ENCODE peak calls at places on chromosomes 11 and 22, in six cellular contexts. F, I, U, P, D and Y are unnamed samples.

GRCh38 chr11:3853935-3854659 is 1.4 kb upstream of the STIM1 start:
- DNase-seq in I (peak), U (peak), D (no peak), F (peak), P (no peak), Y (peak)

GRCh38 chr11:75582935-75583709 is 21.1 kb downstream of the SERPINH1 start:
- DNase-seq in U (peak), P (peak), D (peak), F (peak), I (peak), Y (peak)

GRCh38 chr11:134512791-134513538 is 100.9 kb upstream of the B3GAT1 start:
- DNase-seq in F (no peak), D (no peak), I (no peak), P (no peak), U (no peak), Y (no peak)

GRCh38 chr11:12163181-12163841 is 52.9 kb downstream of the MICAL2 start:
- DNase-seq in F (peak), U (peak), I (peak), P (peak), D (peak), Y (no peak)

GRCh38 chr11:134074346-134074745 is 5.5 kb downstream of the JAM3 start:
- DNase-seq in F (no peak), U (no peak), I (no peak), D (no peak), P (no peak), Y (no peak)

GRCh38 chr11:2459016-2459725 is 14.4 kb downstream of the KCNQ1 start:
- DNase-seq in U (no peak), F (peak), D (no peak), P (no peak), I (no peak), Y (no peak)

GRCh38 chr11:14764899-14765527 is 121.4 kb downstream of the PDE3B start:
- DNase-seq in F (no peak), U (no peak), D (no peak), I (no peak), P (peak), Y (no peak)

GRCh38 chr11:63673579-63673978 is 2.4 kb upstream of the ATL3 start:
- DNase-seq in F (no peak), D (no peak), U (no peak), P (no peak), I (no peak), Y (no peak)

GRCh38 chr11:121129362-121130340 is 28.6 kb downstream of the TECTA start:
- DNase-seq in I (no peak), P (no peak), U (no peak), D (peak), F (no peak), Y (no peak)

GRCh38 chr11:78203184-78203583 is 14.5 kb downstream of the USP35 start:
- DNase-seq in U (no peak), P (no peak), I (no peak), F (no peak), D (no peak), Y (no peak)

GRCh38 chr11:17256512-17256911 is 20.0 kb upstream of the NUCB2 start:
- DNase-seq in P (no peak), U (no peak), I (peak), F (no peak), D (no peak), Y (no peak)

GRCh38 chr22:33034753-33035152 is 23.4 kb downstream of the SYN3 start:
- DNase-seq in F (no peak), D (no peak), I (no peak), U (no peak), P (no peak), Y (no peak)

GRCh38 chr11:132064987-132065620 is 694.7 kb downstream of the NTM start:
- DNase-seq in P (peak), F (no peak), I (peak), D (no peak), U (no peak), Y (no peak)

GRCh38 chr11:101996106-101996505 is 51.1 kb upstream of the CFAP300 start:
- DNase-seq in F (no peak), P (no peak), D (no peak), I (no peak), U (no peak), Y (no peak)

GRCh38 chr22:22877523-22878210 is 9.9 kb upstream of the IGLL5 start:
- DNase-seq in P (no peak), F (peak), I (peak), D (peak), U (peak), Y (peak)

GRCh38 chr11:71169328-71169727 is 83.0 kb downstream of the SHANK2 start:
- DNase-seq in U (no peak), F (no peak), D (no peak), I (no peak), P (no peak), Y (no peak)

GRCh38 chr11:1762537-1763302 is 1.0 kb downstream of the CTSD start:
- DNase-seq in P (no peak), D (no peak), I (peak), F (peak), U (peak), Y (peak)

GRCh38 chr22:49970528-49971231 is 10.1 kb downstream of the PIM3 start:
- DNase-seq in P (no peak), I (peak), U (peak), F (peak), D (peak), Y (peak)

GRCh38 chr11:1889941-1890855 is 1.5 kb downstream of the PRR33 start:
- DNase-seq in U (no peak), F (no peak), P (no peak), D (no peak), I (no peak), Y (no peak)

GRCh38 chr11:36500315-36500721 is 9.8 kb downstream of the TRAF6 start:
- DNase-seq in P (peak), D (peak), I (peak), F (no peak), U (peak), Y (no peak)

GRCh38 chr22:49469896-49470740 is 357.6 kb downstream of the BRD1 start:
- DNase-seq in F (no peak), D (peak), I (no peak), U (no peak), P (no peak), Y (no peak)

GRCh38 chr11:118619444-118620205 is 12.2 kb downstream of the PHLDB1 start:
- DNase-seq in D (no peak), P (peak), I (peak), U (peak), F (peak), Y (peak)

GRCh38 chr11:44589301-44589700 is 23.8 kb downstream of the CD82 start:
- DNase-seq in I (no peak), U (no peak), D (no peak), F (no peak), P (peak), Y (no peak)

GRCh38 chr11:82682003-82682751 is 51.5 kb downstream of the FAM181B start:
- DNase-seq in I (peak), D (peak), F (no peak), U (peak), P (peak), Y (no peak)

DNA sequence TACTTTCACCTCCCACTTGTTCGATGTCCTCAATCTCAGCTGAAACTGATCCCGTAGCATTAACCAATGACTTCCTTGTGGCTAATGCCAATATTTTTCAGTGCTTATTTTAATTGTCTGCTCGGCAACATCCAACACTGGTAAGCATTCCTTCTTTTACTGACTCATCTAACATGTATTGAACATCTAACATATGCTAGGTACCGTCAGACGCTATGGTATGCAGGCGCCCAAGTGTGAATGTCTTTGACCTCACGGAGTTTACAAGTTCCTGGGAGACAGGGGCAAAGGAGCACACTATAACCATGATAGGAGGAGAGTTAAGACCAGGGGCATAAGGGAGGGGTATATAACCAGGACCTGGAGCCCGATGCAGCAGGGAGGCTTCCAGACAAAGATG is 1.7 kb downstream of the BRMS1 start:
- DNase-seq in U (no peak), P (no peak), I (no peak), D (no peak), F (no peak), Y (peak)
- H3K4me3 ChIP-seq in U (no peak), P (no peak), I (no peak), D (no peak), F (no peak), Y (no peak)

GRCh38 chr22:47152938-47153337 is 390.5 kb downstream of the TBC1D22A start:
- DNase-seq in P (no peak), U (no peak), I (no peak), F (no peak), D (no peak), Y (no peak)

GRCh38 chr22:47155131-47155885 is 392.9 kb downstream of the TBC1D22A start:
- DNase-seq in U (no peak), D (no peak), I (no peak), P (no peak), F (no peak), Y (no peak)

GRCh38 chr22:47152236-47152635 is 389.8 kb downstream of the TBC1D22A start:
- DNase-seq in I (no peak), U (no peak), P (no peak), F (no peak), D (no peak), Y (no peak)

GRCh38 chr22:47154621-47155081 is 392.2 kb downstream of the TBC1D22A start:
- DNase-seq in P (peak), D (no peak), F (peak), I (peak), U (peak), Y (peak)

GRCh38 chr22:47153854-47154542 is 391.5 kb downstream of the TBC1D22A start:
- DNase-seq in D (no peak), I (no peak), U (no peak), F (no peak), P (no peak), Y (no peak)
- H3K4me3 ChIP-seq in D (no peak), I (no peak), U (peak), F (no peak), P (peak), Y (peak)

GRCh38 chr22:42272431-42273004 is 2.1 kb upstream of the TCF20 start:
- DNase-seq in I (no peak), D (no peak), F (no peak), P (no peak), U (no peak), Y (no peak)
- H3K4me3 ChIP-seq in I (no peak), D (no peak), F (no peak), P (no peak), U (no peak), Y (no peak)

DNA sequence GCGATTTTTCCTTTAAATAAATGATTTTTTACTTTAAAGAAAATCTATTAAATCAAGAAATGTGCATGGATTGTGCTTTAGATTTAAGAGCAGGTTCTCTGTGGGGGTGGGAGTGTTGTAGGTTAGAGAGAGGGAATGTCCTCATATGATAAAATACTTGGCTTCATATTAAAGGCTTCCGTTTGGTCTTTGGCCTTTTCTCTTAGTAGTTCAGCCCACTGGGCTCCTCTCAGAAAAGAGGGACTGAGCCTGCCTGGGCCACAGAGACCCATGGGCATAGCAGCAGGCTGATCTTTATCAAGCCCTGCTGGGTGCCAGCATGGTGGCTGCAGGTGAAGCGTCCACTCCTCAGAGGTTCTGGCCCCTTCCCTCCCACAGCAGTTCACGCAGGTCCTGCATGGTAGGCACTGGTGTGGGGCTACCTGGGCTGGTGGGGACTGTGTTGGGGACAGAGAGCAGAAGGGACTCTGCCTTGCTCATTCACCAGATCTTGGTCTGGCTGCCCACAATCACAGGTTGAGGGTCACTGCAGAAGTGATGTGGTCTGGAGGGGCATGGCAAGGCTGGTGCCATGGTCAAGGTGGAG is 4.3 kb downstream of the PANX1 start:
- DNase-seq in I (no peak), P (no peak), F (no peak), D (no peak), U (no peak), Y (no peak)
- H3K4me3 ChIP-seq in I (no peak), P (no peak), F (no peak), D (no peak), U (no peak), Y (no peak)